ENCODE peak calls at places on chromosomes 1 and 21, in ten cellular contexts. E is endothelial cell of umbilical vein, N is gastrocnemius medialis, W is GM23338, F is neural progenitor cell, O is A549, D is astrocyte, L is HCT116, V is K562, M is tibial artery. J is an unnamed sample.

GRCh38 chr1:6441586-6441985 is 17.0 kb downstream of the ESPN start:
- DNase-seq in O (no peak), N (no peak), F (no peak), W (no peak), E (no peak), V (no peak), M (no peak), D (no peak), L (no peak), J (no peak)

GRCh38 chr1:247204177-247204647 is 32.4 kb upstream of the ZNF124 start:
- DNase-seq in W (no peak), D (no peak), O (no peak), N (no peak), V (no peak), M (no peak), L (no peak), F (no peak), E (peak; percentile 35), J (no peak)

GRCh38 chr1:116724765-116725375 is 29.4 kb upstream of the CD2 start:
- DNase-seq in L (peak; percentile 38), E (peak; percentile 47), D (peak; percentile 28), W (peak; percentile 84), O (peak; percentile 58), M (peak; percentile 35), N (no peak), F (peak; percentile 80), V (peak; percentile 72), J (no peak)

GRCh38 chr1:87269921-87270320 is 58.8 kb upstream of the LMO4 start:
- DNase-seq in V (no peak), F (no peak), L (no peak), E (no peak), D (no peak), N (no peak), W (no peak), O (no peak), M (no peak), J (no peak)

GRCh38 chr1:51653127-51653526 is 36.2 kb downstream of the OSBPL9 start:
- DNase-seq in L (no peak), M (no peak), V (no peak), W (no peak), N (no peak), F (peak; percentile 11), O (no peak), E (no peak), D (no peak), J (no peak)

GRCh38 chr1:205348559-205349477 is 7.9 kb downstream of the KLHDC8A start:
- DNase-seq in O (no peak), N (no peak), M (no peak), E (no peak), L (no peak), F (no peak), W (no peak), D (no peak), V (no peak), J (no peak)

GRCh38 chr1:151946366-151946764 is 37.1 kb upstream of the THEM4 start:
- DNase-seq in E (no peak), V (no peak), D (peak; percentile 34), O (peak; percentile 45), F (no peak), M (no peak), N (no peak), L (no peak), W (no peak), J (no peak)

GRCh38 chr1:1440941-1441888 is 5.7 kb downstream of the VWA1 start:
- DNase-seq in O (no peak), W (peak; percentile 75), M (no peak), V (peak; percentile 93), D (no peak), F (peak; percentile 80), N (no peak), E (peak; percentile 37), L (no peak), J (no peak)

GRCh38 chr21:23014021-23014420 is 2015.8 kb downstream of the NCAM2 start:
- DNase-seq in V (no peak), N (no peak), D (no peak), L (no peak), F (no peak), W (no peak), E (peak; percentile 84), O (no peak), M (no peak), J (no peak)

GRCh38 chr1:69994261-69994660 is 211.1 kb downstream of the LRRC40 start:
- DNase-seq in E (peak; percentile 59), N (no peak), D (peak; percentile 3), M (no peak), F (no peak), O (no peak), W (no peak), L (no peak), V (no peak), J (no peak)

GRCh38 chr1:151846062-151846568 is 6.5 kb upstream of the C2CD4D start:
- DNase-seq in O (peak; percentile 47), M (no peak), F (no peak), W (peak; percentile 33), E (peak; percentile 60), V (peak; percentile 49), D (peak; percentile 39), N (no peak), L (peak; percentile 24), J (no peak)

GRCh38 chr1:247111636-247112478 is 7.7 kb upstream of the ZNF669 start:
- DNase-seq in E (peak; percentile 22), L (no peak), F (peak; percentile 69), O (peak; percentile 42), W (peak; percentile 67), N (peak; percentile 33), V (peak; percentile 83), M (peak; percentile 63), D (peak; percentile 36), J (no peak)

DNA sequence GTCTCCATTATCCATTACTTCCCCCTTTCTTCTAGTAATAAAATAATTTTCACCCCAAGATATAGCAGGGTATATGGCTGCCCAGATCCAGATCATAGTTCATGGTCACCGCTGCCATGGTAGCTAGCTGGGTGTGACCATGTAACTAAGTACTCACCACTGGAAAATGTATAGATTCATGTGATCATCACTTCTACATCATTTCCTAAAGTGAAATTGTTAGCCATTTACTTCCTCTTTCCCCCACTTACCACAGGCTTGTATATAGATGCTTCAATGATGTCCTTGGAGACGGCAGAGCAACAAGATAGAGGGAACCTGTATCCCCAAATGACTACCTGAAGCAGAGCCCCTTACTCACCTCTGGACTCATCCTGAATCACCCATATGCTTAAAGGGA is 22.7 kb upstream of the EYA3 start:
- DNase-seq in O (no peak), N (no peak), W (no peak), F (no peak), V (no peak), L (no peak), D (no peak), E (peak; percentile 31), M (no peak), J (no peak)
- H3K27ac ChIP-seq in O (no peak overlapping the region), N (no peak overlapping the region), W (no peak overlapping the region), F (no peak overlapping the region), V (no peak overlapping the region), L (no peak overlapping the region), D (no peak overlapping the region), E (peak overlapping the region; percentile 73), M (no peak overlapping the region), J (no peak overlapping the region)

GRCh38 chr1:170701962-170702361 is 38.0 kb downstream of the PRRX1 start:
- DNase-seq in V (no peak), M (no peak), L (no peak), W (peak; percentile 24), N (no peak), O (no peak), E (no peak), D (no peak), F (no peak), J (no peak)

GRCh38 chr1:170698301-170698700 is 34.4 kb downstream of the PRRX1 start:
- DNase-seq in M (no peak), F (no peak), V (no peak), L (no peak), E (no peak), W (no peak), N (no peak), D (no peak), O (no peak), J (no peak)

GRCh38 chr1:170698711-170699275 is 34.9 kb downstream of the PRRX1 start:
- DNase-seq in O (no peak), M (no peak), D (peak; percentile 89), E (peak; percentile 57), L (no peak), W (peak; percentile 21), F (peak; percentile 48), N (no peak), V (no peak), J (no peak)

GRCh38 chr1:170699696-170700095 is 35.8 kb downstream of the PRRX1 start:
- DNase-seq in D (no peak), E (no peak), V (no peak), O (no peak), M (no peak), L (no peak), W (no peak), N (no peak), F (no peak), J (no peak)

DNA sequence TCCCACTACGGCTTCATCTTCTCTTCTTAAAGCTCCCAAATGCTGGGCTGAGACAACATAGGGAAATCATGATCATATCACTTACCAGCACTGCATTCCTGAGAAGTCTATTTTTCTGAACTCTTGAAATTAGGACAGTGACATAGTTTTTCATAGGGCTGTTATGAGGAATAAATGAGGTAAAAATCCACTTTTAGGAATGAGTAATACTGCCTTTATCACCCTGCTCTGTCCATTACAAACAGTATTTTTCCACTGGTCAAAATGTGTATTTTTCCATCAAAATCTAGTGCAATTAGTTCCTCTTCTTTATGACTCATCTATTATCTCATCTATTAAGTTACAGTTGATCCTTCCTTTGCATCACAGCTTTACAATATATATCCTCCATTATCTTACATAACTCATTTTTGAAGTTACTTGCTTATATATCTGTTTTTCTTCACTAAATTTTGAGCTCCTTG is 36.9 kb downstream of the PRRX1 start:
- DNase-seq in E (peak; percentile 67), N (no peak), L (no peak), D (peak; percentile 76), W (no peak), O (no peak), M (no peak), V (no peak), F (no peak), J (no peak)
- H3K4me1 ChIP-seq in E (peaks cover 12% of the 10 kb centered on the region), N (peaks cover 55% of the 10 kb centered on the region), L (no peaks in the 10 kb centered on the region), D (peaks cover 31% of the 10 kb centered on the region), W (peaks cover 6% of the 10 kb centered on the region), O (no peaks in the 10 kb centered on the region), M (peaks cover 50% of the 10 kb centered on the region), V (no peaks in the 10 kb centered on the region), F (peaks cover 5% of the 10 kb centered on the region), J (peaks cover 40% of the 10 kb centered on the region)

GRCh38 chr1:214843281-214843680 is 239.3 kb upstream of the KCNK2 start:
- DNase-seq in O (no peak), D (peak; percentile 72), M (no peak), W (no peak), E (no peak), F (no peak), V (no peak), L (no peak), N (no peak), J (no peak)
- H3K27ac ChIP-seq in O (no peak overlapping the region), D (peak overlapping the region; percentile 64), M (no peak overlapping the region), W (no peak overlapping the region), E (no peak overlapping the region), F (no peak overlapping the region), V (no peak overlapping the region), L (no peak overlapping the region), N (no peak overlapping the region), J (no peak overlapping the region)

DNA sequence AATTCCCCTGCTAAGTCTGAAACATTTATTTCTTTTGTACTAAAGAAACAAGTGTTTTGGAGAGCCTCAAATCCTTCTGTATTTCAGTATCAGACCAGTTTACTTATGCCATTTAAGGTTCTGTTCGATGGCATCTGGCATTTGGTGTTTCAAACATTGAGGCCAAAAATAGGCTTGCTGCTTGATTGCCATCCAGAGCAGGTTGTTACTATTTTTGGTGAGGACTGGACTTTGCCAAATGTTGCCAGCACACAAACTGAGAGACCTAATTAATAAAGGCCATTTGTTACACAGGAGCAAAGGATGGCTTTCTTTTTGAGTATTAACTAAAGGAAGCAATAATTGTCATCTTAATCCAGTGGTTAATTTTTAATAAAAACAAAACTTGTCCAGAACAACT is 26.2 kb downstream of the VPS45 start:
- DNase-seq in V (no peak), F (no peak), O (no peak), M (no peak), D (no peak), L (no peak), W (no peak), N (peak; percentile 13), E (no peak), J (no peak)
- H3K4me1 ChIP-seq in V (no peaks in the 10 kb centered on the region), F (no peaks in the 10 kb centered on the region), O (no peaks in the 10 kb centered on the region), M (peaks cover 9% of the 10 kb centered on the region), D (no peaks in the 10 kb centered on the region), L (no peaks in the 10 kb centered on the region), W (no peaks in the 10 kb centered on the region), N (peaks cover 19% of the 10 kb centered on the region), E (no peaks in the 10 kb centered on the region), J (no peaks in the 10 kb centered on the region)

J was measured in suprapubic skin.